ENCODE peak calls at places on chromosomes 6 and 20, in seven cellular contexts. C is OCI-LY7; R is stimulated activated CD4-positive, alpha-beta T cell treated with anti-CD3 and anti-CD28 coated beads, Interleukin-4, amount 100 ng/mL, for 24 hours; O is GM10248; A is AG10803; B is KG1; G is COR-L47. K is an unnamed sample.

GRCh38 chr20:48350291-48350988 is 477.4 kb downstream of the PREX1 start:
- DNase-seq in A (no peak), C (no peak), G (no peak), R (no peak), B (no peak), O (no peak), K (no peak)

GRCh38 chr6:91135406-91135805 is 548.5 kb upstream of the MAP3K7 start:
- DNase-seq in G (no peak), A (no peak), B (no peak), R (no peak), O (no peak), C (no peak), K (no peak)

GRCh38 chr6:159809149-159809548 is 9.1 kb downstream of the PNLDC1 start:
- DNase-seq in C (peak), O (peak), G (no peak), B (no peak), A (no peak), R (no peak), K (no peak)

GRCh38 chr6:146598785-146599405 is at the start of gene ADGB:
- DNase-seq in O (no peak), R (no peak), C (no peak), G (peak), B (no peak), A (peak), K (no peak)

GRCh38 chr6:33771342-33772113 is 17.4 kb downstream of the LEMD2 start:
- DNase-seq in G (peak), R (peak), O (peak), A (peak), B (peak), C (peak), K (peak)

GRCh38 chr6:154241570-154241969 is 115.0 kb downstream of the IPCEF1 start:
- DNase-seq in B (no peak), C (no peak), R (no peak), A (no peak), O (no peak), G (no peak), K (no peak)

GRCh38 chr6:99148111-99148510 is 200.4 kb upstream of the FBXL4 start:
- DNase-seq in C (no peak), A (no peak), R (no peak), G (no peak), O (no peak), B (no peak), K (no peak)

GRCh38 chr20:8117636-8118413 is 14.2 kb upstream of the PLCB1 start:
- DNase-seq in R (no peak), G (no peak), O (no peak), B (no peak), A (peak), C (no peak), K (no peak)

GRCh38 chr6:158660331-158660730 is 10.5 kb downstream of the SYTL3 start:
- DNase-seq in A (peak), O (peak), C (peak), B (no peak), R (peak), G (peak), K (peak)

GRCh38 chr6:137487181-137487910 is 6.8 kb downstream of the OLIG3 start:
- DNase-seq in B (no peak), G (no peak), O (no peak), A (no peak), R (no peak), C (no peak), K (no peak)

GRCh38 chr20:25584905-25585704 is at the start of gene NINL:
- DNase-seq in O (peak), C (no peak), R (peak), A (peak), B (no peak), G (peak), K (peak)